ENCODE peak calls at places on chromosomes 16 and 17, in ten cellular contexts. One of them, this sample, is unnamed. For H3K4me1, the result is how much of the 10 kb centered on the place peaks cover.

GRCh38 chr17:76265624-76266243 is 586 bp downstream of the UBALD2 start:
- DNase-seq in thyroid gland: peak
- DNase-seq in mucosa of descending colon: peak
- DNase-seq in IMR-90: peak
- DNase-seq in tibial nerve: peak
- DNase-seq in astrocyte: no peak
- DNase-seq in Caco-2: peak
- DNase-seq in H9: no peak
- DNase-seq in colonic mucosa: peak
- DNase-seq in transverse colon: peak
- DNase-seq in this sample: peak

GRCh38 chr16:53068423-53068833 is 13.6 kb downstream of the CHD9 start:
- DNase-seq in mucosa of descending colon: no peak
- DNase-seq in thyroid gland: no peak
- DNase-seq in tibial nerve: no peak
- DNase-seq in transverse colon: peak
- DNase-seq in H9: no peak
- DNase-seq in colonic mucosa: no peak
- DNase-seq in IMR-90: no peak
- DNase-seq in astrocyte: no peak
- DNase-seq in Caco-2: no peak
- DNase-seq in this sample: no peak

GRCh38 chr16:19168173-19169080 is at the start of gene SYT17:
- DNase-seq in Caco-2: peak
- DNase-seq in H9: no peak
- DNase-seq in mucosa of descending colon: peak
- DNase-seq in thyroid gland: peak
- DNase-seq in IMR-90: no peak
- DNase-seq in colonic mucosa: peak
- DNase-seq in transverse colon: peak
- DNase-seq in tibial nerve: no peak
- DNase-seq in astrocyte: no peak
- DNase-seq in this sample: peak

GRCh38 chr17:45269912-45270311 is 8.0 kb upstream of the SPATA32 start:
- DNase-seq in transverse colon: no peak
- DNase-seq in astrocyte: no peak
- DNase-seq in colonic mucosa: no peak
- DNase-seq in thyroid gland: no peak
- DNase-seq in Caco-2: no peak
- DNase-seq in tibial nerve: no peak
- DNase-seq in mucosa of descending colon: no peak
- DNase-seq in IMR-90: no peak
- DNase-seq in H9: no peak
- DNase-seq in this sample: no peak

GRCh38 chr16:57610611-57611010 is 17.8 kb upstream of the ADGRG1 start:
- DNase-seq in transverse colon: no peak
- DNase-seq in H9: peak
- DNase-seq in mucosa of descending colon: no peak
- DNase-seq in thyroid gland: no peak
- DNase-seq in astrocyte: no peak
- DNase-seq in Caco-2: no peak
- DNase-seq in tibial nerve: no peak
- DNase-seq in IMR-90: no peak
- DNase-seq in colonic mucosa: peak
- DNase-seq in this sample: no peak

GRCh38 chr17:13520899-13521572 is 80.7 kb downstream of the HS3ST3A1 start:
- DNase-seq in thyroid gland: no peak
- DNase-seq in astrocyte: peak
- DNase-seq in IMR-90: peak
- DNase-seq in transverse colon: no peak
- DNase-seq in Caco-2: no peak
- DNase-seq in colonic mucosa: peak
- DNase-seq in H9: no peak
- DNase-seq in tibial nerve: no peak
- DNase-seq in mucosa of descending colon: no peak
- DNase-seq in this sample: no peak

GRCh38 chr16:15996432-15997109 is 47.2 kb downstream of the ABCC1 start:
- DNase-seq in Caco-2: peak
- DNase-seq in colonic mucosa: peak
- DNase-seq in tibial nerve: peak
- DNase-seq in transverse colon: no peak
- DNase-seq in thyroid gland: no peak
- DNase-seq in IMR-90: peak
- DNase-seq in H9: no peak
- DNase-seq in mucosa of descending colon: peak
- DNase-seq in astrocyte: peak
- DNase-seq in this sample: no peak

GRCh38 chr16:17084134-17084533 is 386.6 kb downstream of the XYLT1 start:
- DNase-seq in H9: no peak
- DNase-seq in tibial nerve: no peak
- DNase-seq in transverse colon: no peak
- DNase-seq in colonic mucosa: no peak
- DNase-seq in Caco-2: no peak
- DNase-seq in IMR-90: no peak
- DNase-seq in thyroid gland: no peak
- DNase-seq in astrocyte: no peak
- DNase-seq in mucosa of descending colon: no peak
- DNase-seq in this sample: no peak

DNA sequence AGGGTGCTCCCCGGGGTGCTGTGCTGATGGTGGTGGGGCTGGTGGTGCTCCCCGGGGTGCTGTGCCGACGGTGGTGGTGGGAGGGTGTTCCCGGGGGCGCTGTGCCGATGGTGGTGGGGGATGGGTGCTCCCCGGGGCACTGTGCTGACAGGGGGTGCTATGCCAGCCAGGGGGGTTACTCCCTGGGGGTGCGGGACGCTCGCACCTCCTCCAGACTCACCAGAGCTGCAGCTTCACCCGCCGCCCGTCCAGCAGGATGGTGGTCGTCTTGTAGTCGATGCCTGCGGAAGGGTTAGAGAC is 16.0 kb upstream of the WDR45B start:
- DNase-seq in Caco-2: no peak
- DNase-seq in IMR-90: no peak
- DNase-seq in colonic mucosa: no peak
- DNase-seq in transverse colon: no peak
- DNase-seq in thyroid gland: no peak
- DNase-seq in mucosa of descending colon: no peak
- DNase-seq in tibial nerve: no peak
- DNase-seq in astrocyte: no peak
- DNase-seq in H9: no peak
- DNase-seq in this sample: no peak
- TF ChIP-seq CTCF in Caco-2: no peak
- TF ChIP-seq CTCF in IMR-90: no peak
- TF ChIP-seq CTCF in colonic mucosa: no peak
- TF ChIP-seq CTCF in transverse colon: no peak
- TF ChIP-seq CTCF in thyroid gland: no peak
- TF ChIP-seq CTCF in mucosa of descending colon: no peak
- TF ChIP-seq CTCF in tibial nerve: no peak
- TF ChIP-seq CTCF in astrocyte: no peak
- TF ChIP-seq CTCF in H9: no peak
- TF ChIP-seq CTCF in this sample: no peak

GRCh38 chr16:84838383-84838948 is 18.7 kb downstream of the CRISPLD2 start:
- DNase-seq in mucosa of descending colon: no peak
- DNase-seq in Caco-2: no peak
- DNase-seq in transverse colon: no peak
- DNase-seq in thyroid gland: no peak
- DNase-seq in H9: no peak
- DNase-seq in astrocyte: peak
- DNase-seq in IMR-90: no peak
- DNase-seq in colonic mucosa: no peak
- DNase-seq in tibial nerve: no peak
- DNase-seq in this sample: no peak

GRCh38 chr16:84833542-84834402 is 14.0 kb downstream of the CRISPLD2 start:
- DNase-seq in mucosa of descending colon: no peak
- DNase-seq in tibial nerve: no peak
- DNase-seq in astrocyte: no peak
- DNase-seq in colonic mucosa: no peak
- DNase-seq in transverse colon: no peak
- DNase-seq in thyroid gland: no peak
- DNase-seq in H9: no peak
- DNase-seq in Caco-2: no peak
- DNase-seq in IMR-90: no peak
- DNase-seq in this sample: no peak

GRCh38 chr16:84836967-84837366 is 17.2 kb downstream of the CRISPLD2 start:
- DNase-seq in colonic mucosa: no peak
- DNase-seq in astrocyte: no peak
- DNase-seq in thyroid gland: no peak
- DNase-seq in transverse colon: no peak
- DNase-seq in H9: no peak
- DNase-seq in Caco-2: no peak
- DNase-seq in tibial nerve: no peak
- DNase-seq in IMR-90: no peak
- DNase-seq in mucosa of descending colon: no peak
- DNase-seq in this sample: no peak

GRCh38 chr16:84834403-84834772 is 14.6 kb downstream of the CRISPLD2 start:
- DNase-seq in thyroid gland: peak
- DNase-seq in astrocyte: peak
- DNase-seq in transverse colon: no peak
- DNase-seq in H9: no peak
- DNase-seq in tibial nerve: no peak
- DNase-seq in colonic mucosa: no peak
- DNase-seq in mucosa of descending colon: no peak
- DNase-seq in Caco-2: no peak
- DNase-seq in IMR-90: no peak
- DNase-seq in this sample: no peak

DNA sequence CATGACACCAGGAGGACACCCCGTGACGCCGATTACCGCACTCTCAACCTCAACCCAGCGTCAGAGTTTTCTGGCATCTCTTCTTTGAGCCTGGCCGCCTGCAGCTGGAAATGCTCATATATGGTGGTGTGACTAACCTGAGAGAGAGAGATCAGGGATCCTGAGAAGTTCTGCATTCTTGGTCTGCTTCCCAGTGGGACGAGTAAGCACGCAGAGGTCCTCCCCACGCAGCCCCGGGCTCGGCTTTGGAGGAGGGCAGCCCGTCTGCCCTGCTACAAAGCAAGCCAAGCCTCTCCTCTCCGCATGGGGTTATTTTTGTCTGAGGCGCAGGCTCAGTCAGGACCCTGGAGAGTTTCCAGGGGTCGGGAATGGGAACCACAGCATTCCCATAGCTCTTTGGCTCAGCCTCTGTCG is 16.5 kb downstream of the CRISPLD2 start:
- DNase-seq in transverse colon: peak
- DNase-seq in thyroid gland: peak
- DNase-seq in Caco-2: no peak
- DNase-seq in astrocyte: peak
- DNase-seq in IMR-90: peak
- DNase-seq in H9: peak
- DNase-seq in colonic mucosa: no peak
- DNase-seq in mucosa of descending colon: no peak
- DNase-seq in tibial nerve: peak
- DNase-seq in this sample: peak
- H3K4me1 ChIP-seq in transverse colon: half or more
- H3K4me1 ChIP-seq in thyroid gland: half or more
- H3K4me1 ChIP-seq in Caco-2: under half
- H3K4me1 ChIP-seq in astrocyte: half or more
- H3K4me1 ChIP-seq in IMR-90: half or more
- H3K4me1 ChIP-seq in H9: under half
- H3K4me1 ChIP-seq in colonic mucosa: under half
- H3K4me1 ChIP-seq in mucosa of descending colon: under half
- H3K4me1 ChIP-seq in tibial nerve: under half
- H3K4me1 ChIP-seq in this sample: under half

DNA sequence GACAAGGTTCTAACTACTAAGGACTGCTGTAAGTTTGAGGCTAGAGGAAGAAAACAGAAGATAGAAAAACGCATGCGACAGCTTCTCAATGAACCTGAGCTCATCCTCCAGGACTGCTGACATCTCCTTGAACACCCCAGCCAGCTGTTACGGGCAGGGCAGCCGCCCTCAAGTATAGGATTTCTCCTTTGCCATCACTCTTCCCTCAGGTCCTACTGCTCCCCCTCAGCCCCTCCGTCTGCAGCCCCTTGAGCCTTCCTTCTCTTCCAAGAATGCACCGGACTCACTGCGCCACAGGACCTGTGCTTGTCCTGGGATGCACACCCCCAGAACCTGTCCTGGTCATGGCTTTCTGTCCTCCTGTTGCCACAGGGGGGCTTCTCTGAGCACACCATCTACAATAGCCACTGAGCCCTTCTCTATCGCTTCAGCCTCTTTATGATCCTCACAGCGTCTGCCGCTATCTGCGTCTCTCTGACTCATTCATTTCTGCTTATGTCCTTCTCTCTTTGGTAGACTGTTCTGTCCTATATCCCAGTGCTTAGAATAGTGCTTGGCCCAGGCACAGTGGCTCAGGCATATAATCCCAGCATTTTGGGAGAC is 15.7 kb upstream of the XYLT2 start:
- DNase-seq in tibial nerve: no peak
- DNase-seq in colonic mucosa: no peak
- DNase-seq in IMR-90: no peak
- DNase-seq in H9: no peak
- DNase-seq in astrocyte: no peak
- DNase-seq in transverse colon: no peak
- DNase-seq in mucosa of descending colon: no peak
- DNase-seq in Caco-2: no peak
- DNase-seq in thyroid gland: no peak
- DNase-seq in this sample: no peak
- TF ChIP-seq CTCF in tibial nerve: no peak
- TF ChIP-seq CTCF in colonic mucosa: no peak
- TF ChIP-seq CTCF in IMR-90: no peak
- TF ChIP-seq CTCF in H9: no peak
- TF ChIP-seq CTCF in astrocyte: no peak
- TF ChIP-seq CTCF in transverse colon: no peak
- TF ChIP-seq CTCF in mucosa of descending colon: no peak
- TF ChIP-seq CTCF in Caco-2: no peak
- TF ChIP-seq CTCF in thyroid gland: no peak
- TF ChIP-seq CTCF in this sample: no peak

GRCh38 chr17:63441654-63442053 is 4.5 kb downstream of the CYB561 start:
- DNase-seq in tibial nerve: no peak
- DNase-seq in H9: no peak
- DNase-seq in thyroid gland: no peak
- DNase-seq in mucosa of descending colon: no peak
- DNase-seq in transverse colon: no peak
- DNase-seq in astrocyte: no peak
- DNase-seq in colonic mucosa: no peak
- DNase-seq in Caco-2: no peak
- DNase-seq in IMR-90: no peak
- DNase-seq in this sample: no peak

GRCh38 chr17:63442074-63442473 is 4.0 kb downstream of the CYB561 start:
- DNase-seq in mucosa of descending colon: no peak
- DNase-seq in transverse colon: no peak
- DNase-seq in astrocyte: no peak
- DNase-seq in tibial nerve: no peak
- DNase-seq in colonic mucosa: no peak
- DNase-seq in IMR-90: no peak
- DNase-seq in thyroid gland: no peak
- DNase-seq in Caco-2: no peak
- DNase-seq in H9: no peak
- DNase-seq in this sample: no peak

GRCh38 chr17:63440127-63440769 is 5.9 kb downstream of the CYB561 start:
- DNase-seq in IMR-90: no peak
- DNase-seq in mucosa of descending colon: no peak
- DNase-seq in astrocyte: no peak
- DNase-seq in H9: no peak
- DNase-seq in Caco-2: no peak
- DNase-seq in colonic mucosa: no peak
- DNase-seq in tibial nerve: no peak
- DNase-seq in thyroid gland: no peak
- DNase-seq in transverse colon: peak
- DNase-seq in this sample: no peak

GRCh38 chr17:63439682-63440081 is 6.4 kb downstream of the CYB561 start:
- DNase-seq in thyroid gland: no peak
- DNase-seq in colonic mucosa: no peak
- DNase-seq in mucosa of descending colon: no peak
- DNase-seq in tibial nerve: no peak
- DNase-seq in IMR-90: peak
- DNase-seq in H9: no peak
- DNase-seq in transverse colon: no peak
- DNase-seq in astrocyte: peak
- DNase-seq in Caco-2: no peak
- DNase-seq in this sample: no peak

DNA sequence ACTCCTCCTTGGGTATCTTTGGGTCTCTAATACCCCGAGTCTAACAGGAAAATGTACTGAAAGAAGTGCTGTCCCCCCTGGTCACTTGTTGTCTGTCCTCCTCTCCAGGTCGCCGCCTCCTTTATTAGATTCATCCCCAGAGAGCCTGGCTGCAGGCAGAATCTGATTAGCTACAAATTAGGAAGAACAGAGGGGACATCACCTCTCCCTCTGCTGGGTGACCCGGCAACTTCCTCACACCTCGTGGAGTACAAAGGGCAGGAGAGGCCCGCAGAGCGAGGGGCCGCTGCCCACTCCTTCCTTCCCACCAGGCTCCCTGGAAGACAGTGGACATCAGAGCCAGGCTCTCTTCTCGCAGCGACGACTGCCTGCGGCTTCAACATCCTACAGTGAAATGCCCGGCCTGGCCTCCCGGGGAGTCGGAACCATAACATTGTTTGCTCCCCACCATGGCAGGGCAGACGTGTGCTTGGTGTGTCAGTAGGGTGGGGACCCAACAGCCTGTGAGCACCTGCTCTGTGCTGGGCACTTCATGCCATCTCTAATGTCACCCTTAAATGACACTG is 5.3 kb downstream of the CYB561 start:
- DNase-seq in mucosa of descending colon: no peak
- DNase-seq in H9: no peak
- DNase-seq in IMR-90: no peak
- DNase-seq in thyroid gland: no peak
- DNase-seq in tibial nerve: no peak
- DNase-seq in colonic mucosa: no peak
- DNase-seq in astrocyte: no peak
- DNase-seq in transverse colon: no peak
- DNase-seq in Caco-2: no peak
- DNase-seq in this sample: no peak
- H3K4me1 ChIP-seq in mucosa of descending colon: under half
- H3K4me1 ChIP-seq in H9: under half
- H3K4me1 ChIP-seq in IMR-90: under half
- H3K4me1 ChIP-seq in thyroid gland: under half
- H3K4me1 ChIP-seq in tibial nerve: under half
- H3K4me1 ChIP-seq in colonic mucosa: under half
- H3K4me1 ChIP-seq in astrocyte: under half
- H3K4me1 ChIP-seq in transverse colon: under half
- H3K4me1 ChIP-seq in Caco-2: under half
- H3K4me1 ChIP-seq in this sample: under half

This sample was measured in prostate gland.